ENCODE peak calls at places on chromosomes 7 and 10, in six cellular contexts. One of them, this sample, is unnamed.

GRCh38 chr7:47327698-47328391 is 254.1 kb downstream of the TNS3 start:
- DNase-seq in PC-9: no peak
- DNase-seq in left ventricle myocardium inferior: peak; percentile 94
- DNase-seq in coronary artery: peak; percentile 92
- DNase-seq in activated naive CD8-positive, alpha-beta T cell treated with anti-CD3 and anti-CD28 coated beads, Interleukin-2, amount 50 U/mL, for 24 hours: no peak
- DNase-seq in EL: peak; percentile 87
- DNase-seq in this sample: peak; percentile 91

GRCh38 chr7:134814730-134815364 is 35.4 kb downstream of the CALD1 start:
- DNase-seq in PC-9: no peak
- DNase-seq in left ventricle myocardium inferior: no peak
- DNase-seq in coronary artery: no peak
- DNase-seq in activated naive CD8-positive, alpha-beta T cell treated with anti-CD3 and anti-CD28 coated beads, Interleukin-2, amount 50 U/mL, for 24 hours: no peak
- DNase-seq in EL: no peak
- DNase-seq in this sample: no peak

GRCh38 chr7:136677456-136678365 is 190.7 kb upstream of the CHRM2 start:
- DNase-seq in PC-9: peak; percentile 45
- DNase-seq in left ventricle myocardium inferior: no peak
- DNase-seq in coronary artery: no peak
- DNase-seq in activated naive CD8-positive, alpha-beta T cell treated with anti-CD3 and anti-CD28 coated beads, Interleukin-2, amount 50 U/mL, for 24 hours: no peak
- DNase-seq in EL: peak; percentile 92
- DNase-seq in this sample: no peak

GRCh38 chr7:84372155-84372621 is 177.6 kb upstream of the SEMA3A start:
- DNase-seq in PC-9: no peak
- DNase-seq in left ventricle myocardium inferior: no peak
- DNase-seq in coronary artery: no peak
- DNase-seq in activated naive CD8-positive, alpha-beta T cell treated with anti-CD3 and anti-CD28 coated beads, Interleukin-2, amount 50 U/mL, for 24 hours: no peak
- DNase-seq in EL: peak; percentile 87
- DNase-seq in this sample: no peak

GRCh38 chr10:77202857-77203256 is 434.8 kb downstream of the KCNMA1 start:
- DNase-seq in PC-9: no peak
- DNase-seq in left ventricle myocardium inferior: no peak
- DNase-seq in coronary artery: no peak
- DNase-seq in activated naive CD8-positive, alpha-beta T cell treated with anti-CD3 and anti-CD28 coated beads, Interleukin-2, amount 50 U/mL, for 24 hours: no peak
- DNase-seq in EL: no peak
- DNase-seq in this sample: no peak

GRCh38 chr10:74981831-74982633 is 129.4 kb upstream of the SAMD8 start:
- DNase-seq in PC-9: no peak
- DNase-seq in left ventricle myocardium inferior: no peak
- DNase-seq in coronary artery: no peak
- DNase-seq in activated naive CD8-positive, alpha-beta T cell treated with anti-CD3 and anti-CD28 coated beads, Interleukin-2, amount 50 U/mL, for 24 hours: no peak
- DNase-seq in EL: no peak
- DNase-seq in this sample: no peak

GRCh38 chr10:123250640-123251039 is 96.4 kb downstream of the BUB3 start:
- DNase-seq in PC-9: no peak
- DNase-seq in left ventricle myocardium inferior: no peak
- DNase-seq in coronary artery: no peak
- DNase-seq in activated naive CD8-positive, alpha-beta T cell treated with anti-CD3 and anti-CD28 coated beads, Interleukin-2, amount 50 U/mL, for 24 hours: no peak
- DNase-seq in EL: no peak
- DNase-seq in this sample: no peak

GRCh38 chr7:13312327-13312726 is 624.9 kb downstream of the ARL4A start:
- DNase-seq in PC-9: no peak
- DNase-seq in left ventricle myocardium inferior: no peak
- DNase-seq in coronary artery: no peak
- DNase-seq in activated naive CD8-positive, alpha-beta T cell treated with anti-CD3 and anti-CD28 coated beads, Interleukin-2, amount 50 U/mL, for 24 hours: no peak
- DNase-seq in EL: peak; percentile 1
- DNase-seq in this sample: no peak

GRCh38 chr10:69508738-69509340 is 57.6 kb downstream of the TSPAN15 start:
- DNase-seq in PC-9: no peak
- DNase-seq in left ventricle myocardium inferior: no peak
- DNase-seq in coronary artery: no peak
- DNase-seq in activated naive CD8-positive, alpha-beta T cell treated with anti-CD3 and anti-CD28 coated beads, Interleukin-2, amount 50 U/mL, for 24 hours: no peak
- DNase-seq in EL: no peak
- DNase-seq in this sample: no peak

GRCh38 chr7:133434246-133434865 is 181.5 kb downstream of the EXOC4 start:
- DNase-seq in PC-9: no peak
- DNase-seq in left ventricle myocardium inferior: no peak
- DNase-seq in coronary artery: no peak
- DNase-seq in activated naive CD8-positive, alpha-beta T cell treated with anti-CD3 and anti-CD28 coated beads, Interleukin-2, amount 50 U/mL, for 24 hours: peak; percentile 2
- DNase-seq in EL: peak; percentile 45
- DNase-seq in this sample: no peak

GRCh38 chr10:4059471-4060138 is 274.6 kb upstream of the KLF6 start:
- DNase-seq in PC-9: no peak
- DNase-seq in left ventricle myocardium inferior: no peak
- DNase-seq in coronary artery: no peak
- DNase-seq in activated naive CD8-positive, alpha-beta T cell treated with anti-CD3 and anti-CD28 coated beads, Interleukin-2, amount 50 U/mL, for 24 hours: no peak
- DNase-seq in EL: no peak
- DNase-seq in this sample: no peak

GRCh38 chr10:99619851-99620712 is at the start of gene SLC25A28:
- DNase-seq in PC-9: peak; percentile 98
- DNase-seq in left ventricle myocardium inferior: peak; percentile 93
- DNase-seq in coronary artery: peak; percentile 98
- DNase-seq in activated naive CD8-positive, alpha-beta T cell treated with anti-CD3 and anti-CD28 coated beads, Interleukin-2, amount 50 U/mL, for 24 hours: peak; percentile 91
- DNase-seq in EL: peak; percentile 100
- DNase-seq in this sample: peak; percentile 96

GRCh38 chr10:72464438-72464837 is 109.7 kb upstream of the DNAJB12 start:
- DNase-seq in PC-9: no peak
- DNase-seq in left ventricle myocardium inferior: no peak
- DNase-seq in coronary artery: no peak
- DNase-seq in activated naive CD8-positive, alpha-beta T cell treated with anti-CD3 and anti-CD28 coated beads, Interleukin-2, amount 50 U/mL, for 24 hours: no peak
- DNase-seq in EL: no peak
- DNase-seq in this sample: no peak

GRCh38 chr10:97777148-97777547 is 5.3 kb upstream of the SFRP5 start:
- DNase-seq in PC-9: no peak
- DNase-seq in left ventricle myocardium inferior: no peak
- DNase-seq in coronary artery: no peak
- DNase-seq in activated naive CD8-positive, alpha-beta T cell treated with anti-CD3 and anti-CD28 coated beads, Interleukin-2, amount 50 U/mL, for 24 hours: no peak
- DNase-seq in EL: no peak
- DNase-seq in this sample: no peak

GRCh38 chr10:97701438-97702064 is 12.0 kb upstream of the MARVELD1 start:
- DNase-seq in PC-9: no peak
- DNase-seq in left ventricle myocardium inferior: no peak
- DNase-seq in coronary artery: no peak
- DNase-seq in activated naive CD8-positive, alpha-beta T cell treated with anti-CD3 and anti-CD28 coated beads, Interleukin-2, amount 50 U/mL, for 24 hours: peak; percentile 41
- DNase-seq in EL: peak; percentile 76
- DNase-seq in this sample: no peak

GRCh38 chr7:90613088-90613498 is 17.0 kb downstream of the CDK14 start:
- DNase-seq in PC-9: no peak
- DNase-seq in left ventricle myocardium inferior: no peak
- DNase-seq in coronary artery: no peak
- DNase-seq in activated naive CD8-positive, alpha-beta T cell treated with anti-CD3 and anti-CD28 coated beads, Interleukin-2, amount 50 U/mL, for 24 hours: peak; percentile 33
- DNase-seq in EL: no peak
- DNase-seq in this sample: no peak

GRCh38 chr7:82050134-82050533 is 280.3 kb upstream of the HGF start:
- DNase-seq in PC-9: peak; percentile 82
- DNase-seq in left ventricle myocardium inferior: no peak
- DNase-seq in coronary artery: no peak
- DNase-seq in activated naive CD8-positive, alpha-beta T cell treated with anti-CD3 and anti-CD28 coated beads, Interleukin-2, amount 50 U/mL, for 24 hours: no peak
- DNase-seq in EL: peak; percentile 78
- DNase-seq in this sample: no peak

GRCh38 chr7:102392332-102392731 is 3.8 kb upstream of the PRKRIP1 start:
- DNase-seq in PC-9: no peak
- DNase-seq in left ventricle myocardium inferior: no peak
- DNase-seq in coronary artery: no peak
- DNase-seq in activated naive CD8-positive, alpha-beta T cell treated with anti-CD3 and anti-CD28 coated beads, Interleukin-2, amount 50 U/mL, for 24 hours: no peak
- DNase-seq in EL: no peak
- DNase-seq in this sample: no peak

GRCh38 chr10:29692121-29692539 is 57.4 kb upstream of the SVIL start:
- DNase-seq in PC-9: no peak
- DNase-seq in left ventricle myocardium inferior: no peak
- DNase-seq in coronary artery: no peak
- DNase-seq in activated naive CD8-positive, alpha-beta T cell treated with anti-CD3 and anti-CD28 coated beads, Interleukin-2, amount 50 U/mL, for 24 hours: no peak
- DNase-seq in EL: no peak
- DNase-seq in this sample: no peak

GRCh38 chr7:153354071-153354470 is 594.5 kb downstream of the ACTR3B start:
- DNase-seq in PC-9: no peak
- DNase-seq in left ventricle myocardium inferior: no peak
- DNase-seq in coronary artery: no peak
- DNase-seq in activated naive CD8-positive, alpha-beta T cell treated with anti-CD3 and anti-CD28 coated beads, Interleukin-2, amount 50 U/mL, for 24 hours: no peak
- DNase-seq in EL: no peak
- DNase-seq in this sample: no peak

GRCh38 chr10:51629969-51630617 is 69.3 kb downstream of the CSTF2T start:
- DNase-seq in PC-9: no peak
- DNase-seq in left ventricle myocardium inferior: peak; percentile 16
- DNase-seq in coronary artery: peak; percentile 77
- DNase-seq in activated naive CD8-positive, alpha-beta T cell treated with anti-CD3 and anti-CD28 coated beads, Interleukin-2, amount 50 U/mL, for 24 hours: no peak
- DNase-seq in EL: no peak
- DNase-seq in this sample: no peak

GRCh38 chr7:75743455-75743859 is 4.7 kb upstream of the HIP1 start:
- DNase-seq in PC-9: no peak
- DNase-seq in left ventricle myocardium inferior: no peak
- DNase-seq in coronary artery: no peak
- DNase-seq in activated naive CD8-positive, alpha-beta T cell treated with anti-CD3 and anti-CD28 coated beads, Interleukin-2, amount 50 U/mL, for 24 hours: no peak
- DNase-seq in EL: no peak
- DNase-seq in this sample: no peak

GRCh38 chr10:86197166-86197790 is 169.3 kb downstream of the GRID1 start:
- DNase-seq in PC-9: no peak
- DNase-seq in left ventricle myocardium inferior: no peak
- DNase-seq in coronary artery: no peak
- DNase-seq in activated naive CD8-positive, alpha-beta T cell treated with anti-CD3 and anti-CD28 coated beads, Interleukin-2, amount 50 U/mL, for 24 hours: no peak
- DNase-seq in EL: no peak
- DNase-seq in this sample: no peak

GRCh38 chr10:132001238-132001977 is 19.7 kb upstream of the BNIP3 start:
- DNase-seq in PC-9: no peak
- DNase-seq in left ventricle myocardium inferior: no peak
- DNase-seq in coronary artery: no peak
- DNase-seq in activated naive CD8-positive, alpha-beta T cell treated with anti-CD3 and anti-CD28 coated beads, Interleukin-2, amount 50 U/mL, for 24 hours: no peak
- DNase-seq in EL: no peak
- DNase-seq in this sample: no peak

GRCh38 chr7:140304071-140304799 is 94.1 kb downstream of the SLC37A3 start:
- DNase-seq in PC-9: no peak
- DNase-seq in left ventricle myocardium inferior: no peak
- DNase-seq in coronary artery: no peak
- DNase-seq in activated naive CD8-positive, alpha-beta T cell treated with anti-CD3 and anti-CD28 coated beads, Interleukin-2, amount 50 U/mL, for 24 hours: peak; percentile 22
- DNase-seq in EL: no peak
- DNase-seq in this sample: peak; percentile 17

GRCh38 chr7:50069613-50070012 is 23.4 kb downstream of the ZPBP start:
- DNase-seq in PC-9: peak; percentile 39
- DNase-seq in left ventricle myocardium inferior: no peak
- DNase-seq in coronary artery: no peak
- DNase-seq in activated naive CD8-positive, alpha-beta T cell treated with anti-CD3 and anti-CD28 coated beads, Interleukin-2, amount 50 U/mL, for 24 hours: peak; percentile 41
- DNase-seq in EL: peak; percentile 13
- DNase-seq in this sample: no peak

GRCh38 chr7:22618528-22618927 is 108.5 kb upstream of the IL6 start:
- DNase-seq in PC-9: no peak
- DNase-seq in left ventricle myocardium inferior: no peak
- DNase-seq in coronary artery: no peak
- DNase-seq in activated naive CD8-positive, alpha-beta T cell treated with anti-CD3 and anti-CD28 coated beads, Interleukin-2, amount 50 U/mL, for 24 hours: no peak
- DNase-seq in EL: no peak
- DNase-seq in this sample: no peak

GRCh38 chr7:43591551-43592180 is 8.8 kb downstream of the STK17A start:
- DNase-seq in PC-9: peak; percentile 69
- DNase-seq in left ventricle myocardium inferior: no peak
- DNase-seq in coronary artery: no peak
- DNase-seq in activated naive CD8-positive, alpha-beta T cell treated with anti-CD3 and anti-CD28 coated beads, Interleukin-2, amount 50 U/mL, for 24 hours: no peak
- DNase-seq in EL: peak; percentile 53
- DNase-seq in this sample: no peak

GRCh38 chr7:143248781-143249354 is 14.4 kb upstream of the GSTK1 start:
- DNase-seq in PC-9: peak; percentile 100
- DNase-seq in left ventricle myocardium inferior: no peak
- DNase-seq in coronary artery: no peak
- DNase-seq in activated naive CD8-positive, alpha-beta T cell treated with anti-CD3 and anti-CD28 coated beads, Interleukin-2, amount 50 U/mL, for 24 hours: no peak
- DNase-seq in EL: peak; percentile 73
- DNase-seq in this sample: no peak

GRCh38 chr10:74418285-74418872 is 267.4 kb downstream of the ADK start:
- DNase-seq in PC-9: no peak
- DNase-seq in left ventricle myocardium inferior: no peak
- DNase-seq in coronary artery: no peak
- DNase-seq in activated naive CD8-positive, alpha-beta T cell treated with anti-CD3 and anti-CD28 coated beads, Interleukin-2, amount 50 U/mL, for 24 hours: no peak
- DNase-seq in EL: no peak
- DNase-seq in this sample: no peak

GRCh38 chr10:70940834-70941568 is 52.6 kb upstream of the PCBD1 start:
- DNase-seq in PC-9: no peak
- DNase-seq in left ventricle myocardium inferior: peak; percentile 57
- DNase-seq in coronary artery: no peak
- DNase-seq in activated naive CD8-positive, alpha-beta T cell treated with anti-CD3 and anti-CD28 coated beads, Interleukin-2, amount 50 U/mL, for 24 hours: no peak
- DNase-seq in EL: no peak
- DNase-seq in this sample: no peak

GRCh38 chr10:72311667-72312066 is 37.9 kb downstream of the DDIT4 start:
- DNase-seq in PC-9: no peak
- DNase-seq in left ventricle myocardium inferior: no peak
- DNase-seq in coronary artery: no peak
- DNase-seq in activated naive CD8-positive, alpha-beta T cell treated with anti-CD3 and anti-CD28 coated beads, Interleukin-2, amount 50 U/mL, for 24 hours: peak; percentile 27
- DNase-seq in EL: no peak
- DNase-seq in this sample: no peak

GRCh38 chr7:147079083-147079482 is 962.5 kb downstream of the CNTNAP2 start:
- DNase-seq in PC-9: no peak
- DNase-seq in left ventricle myocardium inferior: no peak
- DNase-seq in coronary artery: no peak
- DNase-seq in activated naive CD8-positive, alpha-beta T cell treated with anti-CD3 and anti-CD28 coated beads, Interleukin-2, amount 50 U/mL, for 24 hours: no peak
- DNase-seq in EL: no peak
- DNase-seq in this sample: no peak

GRCh38 chr10:122551450-122551849 is 9.1 kb upstream of the DMBT1 start:
- DNase-seq in PC-9: no peak
- DNase-seq in left ventricle myocardium inferior: no peak
- DNase-seq in coronary artery: peak; percentile 65
- DNase-seq in activated naive CD8-positive, alpha-beta T cell treated with anti-CD3 and anti-CD28 coated beads, Interleukin-2, amount 50 U/mL, for 24 hours: peak; percentile 39
- DNase-seq in EL: no peak
- DNase-seq in this sample: no peak

GRCh38 chr7:151181011-151181431 is 6.0 kb downstream of the ASB10 start:
- DNase-seq in PC-9: no peak
- DNase-seq in left ventricle myocardium inferior: no peak
- DNase-seq in coronary artery: peak; percentile 38
- DNase-seq in activated naive CD8-positive, alpha-beta T cell treated with anti-CD3 and anti-CD28 coated beads, Interleukin-2, amount 50 U/mL, for 24 hours: no peak
- DNase-seq in EL: no peak
- DNase-seq in this sample: peak; percentile 73

GRCh38 chr7:135328526-135328925 is 94.9 kb downstream of the STRA8 start:
- DNase-seq in PC-9: no peak
- DNase-seq in left ventricle myocardium inferior: no peak
- DNase-seq in coronary artery: peak; percentile 40
- DNase-seq in activated naive CD8-positive, alpha-beta T cell treated with anti-CD3 and anti-CD28 coated beads, Interleukin-2, amount 50 U/mL, for 24 hours: no peak
- DNase-seq in EL: no peak
- DNase-seq in this sample: no peak

This sample was measured in aorta.